ENCODE peak calls at places on chromosomes 7 and 10, in six cellular contexts. One of them, this sample, is unnamed.

GRCh38 chr10:85961479-85962067 is 405.0 kb downstream of the GRID1 start:
- DNase-seq in K562: no peak
- DNase-seq in progenitor cell of endocrine pancreas: no peak
- DNase-seq in fibroblast of mammary gland: no peak
- DNase-seq in AG04449: no peak
- DNase-seq in left ventricle myocardium inferior: no peak
- DNase-seq in this sample: no peak

GRCh38 chr7:40879941-40880558 is 745.2 kb downstream of the SUGCT start:
- DNase-seq in K562: no peak
- DNase-seq in progenitor cell of endocrine pancreas: no peak
- DNase-seq in fibroblast of mammary gland: peak; percentile 40
- DNase-seq in AG04449: no peak
- DNase-seq in left ventricle myocardium inferior: no peak
- DNase-seq in this sample: no peak

GRCh38 chr7:70426249-70426880 is 705.6 kb upstream of the GALNT17 start:
- DNase-seq in K562: no peak
- DNase-seq in progenitor cell of endocrine pancreas: no peak
- DNase-seq in fibroblast of mammary gland: no peak
- DNase-seq in AG04449: no peak
- DNase-seq in left ventricle myocardium inferior: no peak
- DNase-seq in this sample: no peak

GRCh38 chr7:13132314-13132713 is 444.9 kb downstream of the ARL4A start:
- DNase-seq in K562: no peak
- DNase-seq in progenitor cell of endocrine pancreas: no peak
- DNase-seq in fibroblast of mammary gland: no peak
- DNase-seq in AG04449: no peak
- DNase-seq in left ventricle myocardium inferior: no peak
- DNase-seq in this sample: no peak

GRCh38 chr7:29639386-29639785 is 75.8 kb downstream of the PRR15 start:
- DNase-seq in K562: no peak
- DNase-seq in progenitor cell of endocrine pancreas: no peak
- DNase-seq in fibroblast of mammary gland: no peak
- DNase-seq in AG04449: no peak
- DNase-seq in left ventricle myocardium inferior: no peak
- DNase-seq in this sample: no peak

GRCh38 chr7:98281757-98282652 is 519 bp downstream of the BRI3 start:
- DNase-seq in K562: peak; percentile 45
- DNase-seq in progenitor cell of endocrine pancreas: no peak
- DNase-seq in fibroblast of mammary gland: no peak
- DNase-seq in AG04449: no peak
- DNase-seq in left ventricle myocardium inferior: no peak
- DNase-seq in this sample: no peak

GRCh38 chr7:4809091-4809591 is 33.7 kb downstream of the AP5Z1 start:
- DNase-seq in K562: no peak
- DNase-seq in progenitor cell of endocrine pancreas: no peak
- DNase-seq in fibroblast of mammary gland: no peak
- DNase-seq in AG04449: no peak
- DNase-seq in left ventricle myocardium inferior: no peak
- DNase-seq in this sample: no peak

GRCh38 chr10:92591550-92592140 is 1.3 kb upstream of the KIF11 start:
- DNase-seq in K562: peak; percentile 66
- DNase-seq in progenitor cell of endocrine pancreas: peak; percentile 76
- DNase-seq in fibroblast of mammary gland: peak; percentile 93
- DNase-seq in AG04449: no peak
- DNase-seq in left ventricle myocardium inferior: peak; percentile 93
- DNase-seq in this sample: peak; percentile 64

GRCh38 chr7:103073989-103074518 is 542 bp downstream of the FBXL13 start:
- DNase-seq in K562: no peak
- DNase-seq in progenitor cell of endocrine pancreas: no peak
- DNase-seq in fibroblast of mammary gland: no peak
- DNase-seq in AG04449: no peak
- DNase-seq in left ventricle myocardium inferior: no peak
- DNase-seq in this sample: no peak

GRCh38 chr7:103075337-103075918 is 488 bp downstream of the ARMC10 start:
- DNase-seq in K562: peak; percentile 71
- DNase-seq in progenitor cell of endocrine pancreas: peak; percentile 67
- DNase-seq in fibroblast of mammary gland: peak; percentile 52
- DNase-seq in AG04449: no peak
- DNase-seq in left ventricle myocardium inferior: peak; percentile 36
- DNase-seq in this sample: peak; percentile 46

GRCh38 chr7:103077318-103077717 is 2.4 kb downstream of the ARMC10 start:
- DNase-seq in K562: no peak
- DNase-seq in progenitor cell of endocrine pancreas: no peak
- DNase-seq in fibroblast of mammary gland: no peak
- DNase-seq in AG04449: no peak
- DNase-seq in left ventricle myocardium inferior: no peak
- DNase-seq in this sample: no peak

GRCh38 chr7:103076767-103077166 is 1.8 kb downstream of the ARMC10 start:
- DNase-seq in K562: no peak
- DNase-seq in progenitor cell of endocrine pancreas: no peak
- DNase-seq in fibroblast of mammary gland: no peak
- DNase-seq in AG04449: no peak
- DNase-seq in left ventricle myocardium inferior: no peak
- DNase-seq in this sample: no peak

DNA sequence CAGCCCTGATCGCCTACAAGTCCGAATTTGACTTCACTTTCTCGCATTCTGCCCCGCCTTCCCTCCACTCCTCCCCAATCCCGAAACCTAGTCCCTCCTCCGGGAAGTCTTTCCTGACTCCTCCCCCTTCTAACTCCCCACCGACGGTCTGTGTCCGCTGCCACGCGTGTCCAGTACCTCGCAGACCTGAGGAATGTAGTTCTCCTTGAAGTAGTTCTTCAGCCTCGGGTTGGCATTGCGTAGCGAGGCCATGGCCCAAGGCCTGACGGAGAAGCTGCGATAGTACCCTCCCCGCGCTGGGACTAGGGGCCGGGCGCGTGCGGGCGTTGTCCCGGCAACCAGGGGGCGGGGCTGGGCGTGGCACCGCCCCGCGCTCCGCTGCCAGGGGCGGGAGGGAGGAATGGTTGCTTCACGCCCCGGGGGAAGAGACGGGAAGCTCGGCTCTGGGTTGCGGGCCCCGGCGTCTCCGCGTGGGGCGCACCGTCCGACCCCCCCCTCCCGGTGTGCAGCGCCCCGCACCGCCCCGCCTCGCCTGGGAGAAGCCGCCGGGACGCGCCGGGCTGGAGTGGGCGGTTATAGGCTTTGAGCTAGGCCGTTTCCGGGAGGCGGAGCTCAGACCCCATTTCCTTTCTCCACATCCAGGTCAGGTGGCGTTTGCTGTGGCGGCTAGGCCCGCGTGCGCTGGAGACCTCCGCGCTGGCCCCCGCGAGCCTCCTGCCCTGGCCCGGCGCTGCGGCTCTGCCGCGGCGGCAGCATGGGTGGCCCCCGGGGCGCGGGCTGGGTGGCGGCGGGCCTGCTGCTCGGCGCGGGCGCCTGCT is at the start of the genes ARMC10 and FBXL13:
- DNase-seq in K562: peak; percentile 97
- DNase-seq in progenitor cell of endocrine pancreas: peak; percentile 82
- DNase-seq in fibroblast of mammary gland: peak; percentile 85
- DNase-seq in AG04449: peak; percentile 42
- DNase-seq in left ventricle myocardium inferior: peak; percentile 89
- DNase-seq in this sample: peak; percentile 96
- TF ChIP-seq CTCF in K562: peak; percentile 87
- TF ChIP-seq CTCF in progenitor cell of endocrine pancreas: peak; percentile 44
- TF ChIP-seq CTCF in fibroblast of mammary gland: no peak
- TF ChIP-seq CTCF in AG04449: peak; percentile 20
- TF ChIP-seq CTCF in left ventricle myocardium inferior: peak; percentile 56
- TF ChIP-seq CTCF in this sample: peak; percentile 41

GRCh38 chr10:52923520-52923919 is 150.9 kb upstream of the MBL2 start:
- DNase-seq in K562: no peak
- DNase-seq in progenitor cell of endocrine pancreas: no peak
- DNase-seq in fibroblast of mammary gland: no peak
- DNase-seq in AG04449: no peak
- DNase-seq in left ventricle myocardium inferior: no peak
- DNase-seq in this sample: no peak

DNA sequence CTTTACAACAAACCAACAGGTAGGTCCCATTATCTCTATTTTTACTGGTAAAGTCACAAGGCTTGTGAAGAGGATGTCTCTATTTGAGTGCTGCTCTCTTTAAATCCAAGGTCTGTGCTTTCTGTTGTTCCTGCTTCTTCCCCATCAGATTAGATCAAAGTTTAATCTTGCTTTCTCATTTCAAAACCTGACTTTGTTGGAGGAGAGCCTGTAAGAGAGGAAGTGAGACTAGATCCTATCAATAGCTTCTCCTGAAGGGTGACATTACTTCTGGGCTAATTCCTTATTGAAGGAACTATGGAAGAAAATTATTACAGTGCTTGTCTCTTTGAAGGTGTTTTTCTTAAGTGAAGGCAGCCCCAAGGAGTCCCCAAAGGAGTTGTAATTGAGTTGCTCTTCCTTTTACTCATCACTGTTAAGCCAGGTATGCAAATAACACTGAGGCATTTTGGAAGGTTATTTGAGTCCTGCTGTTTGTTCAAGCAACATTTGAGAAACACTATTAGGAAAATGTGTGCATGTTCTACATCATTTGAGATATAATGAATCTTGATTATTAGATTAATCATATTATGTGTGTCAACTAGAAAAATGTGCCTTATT is 146.2 kb upstream of the MBL2 start:
- DNase-seq in K562: no peak
- DNase-seq in progenitor cell of endocrine pancreas: no peak
- DNase-seq in fibroblast of mammary gland: no peak
- DNase-seq in AG04449: no peak
- DNase-seq in left ventricle myocardium inferior: no peak
- DNase-seq in this sample: no peak
- TF ChIP-seq CTCF in K562: no peak
- TF ChIP-seq CTCF in progenitor cell of endocrine pancreas: no peak
- TF ChIP-seq CTCF in fibroblast of mammary gland: no peak
- TF ChIP-seq CTCF in AG04449: no peak
- TF ChIP-seq CTCF in left ventricle myocardium inferior: no peak
- TF ChIP-seq CTCF in this sample: no peak

DNA sequence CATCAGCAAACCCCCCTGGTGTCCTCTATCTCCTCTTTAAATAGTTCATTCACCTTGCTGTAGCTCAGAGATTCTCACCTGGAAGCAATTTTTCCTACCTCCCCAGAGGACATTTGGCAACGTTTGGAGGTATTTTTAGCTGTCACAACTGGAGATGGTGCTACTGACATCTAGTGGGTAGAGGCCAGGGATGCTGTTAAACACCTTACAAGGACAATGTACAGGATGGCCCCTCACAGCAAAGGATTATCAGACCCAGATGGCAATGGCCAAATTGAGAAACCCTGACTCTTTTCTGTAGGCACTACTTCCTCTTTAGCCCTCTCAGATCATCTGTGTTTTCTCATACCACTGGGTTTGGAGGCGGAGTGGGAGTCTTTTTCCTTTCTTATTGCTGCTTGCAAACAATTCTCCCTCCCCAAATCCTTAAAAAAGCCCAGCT is 13.2 kb upstream of the TRA2A start:
- DNase-seq in K562: no peak
- DNase-seq in progenitor cell of endocrine pancreas: no peak
- DNase-seq in fibroblast of mammary gland: peak; percentile 6
- DNase-seq in AG04449: no peak
- DNase-seq in left ventricle myocardium inferior: no peak
- DNase-seq in this sample: no peak
- TF ChIP-seq CTCF in K562: peak; percentile 74
- TF ChIP-seq CTCF in progenitor cell of endocrine pancreas: peak; percentile 28
- TF ChIP-seq CTCF in fibroblast of mammary gland: peak; percentile 19
- TF ChIP-seq CTCF in AG04449: peak; percentile 35
- TF ChIP-seq CTCF in left ventricle myocardium inferior: peak; percentile 48
- TF ChIP-seq CTCF in this sample: no peak

GRCh38 chr10:24622781-24623301 is 100.8 kb downstream of the ARHGAP21 start:
- DNase-seq in K562: no peak
- DNase-seq in progenitor cell of endocrine pancreas: no peak
- DNase-seq in fibroblast of mammary gland: peak; percentile 75
- DNase-seq in AG04449: no peak
- DNase-seq in left ventricle myocardium inferior: no peak
- DNase-seq in this sample: no peak

GRCh38 chr10:24618401-24618800 is 105.3 kb downstream of the ARHGAP21 start:
- DNase-seq in K562: no peak
- DNase-seq in progenitor cell of endocrine pancreas: no peak
- DNase-seq in fibroblast of mammary gland: no peak
- DNase-seq in AG04449: no peak
- DNase-seq in left ventricle myocardium inferior: no peak
- DNase-seq in this sample: no peak

GRCh38 chr10:24616536-24616935 is 107.2 kb downstream of the ARHGAP21 start:
- DNase-seq in K562: no peak
- DNase-seq in progenitor cell of endocrine pancreas: no peak
- DNase-seq in fibroblast of mammary gland: peak; percentile 59
- DNase-seq in AG04449: no peak
- DNase-seq in left ventricle myocardium inferior: no peak
- DNase-seq in this sample: no peak

DNA sequence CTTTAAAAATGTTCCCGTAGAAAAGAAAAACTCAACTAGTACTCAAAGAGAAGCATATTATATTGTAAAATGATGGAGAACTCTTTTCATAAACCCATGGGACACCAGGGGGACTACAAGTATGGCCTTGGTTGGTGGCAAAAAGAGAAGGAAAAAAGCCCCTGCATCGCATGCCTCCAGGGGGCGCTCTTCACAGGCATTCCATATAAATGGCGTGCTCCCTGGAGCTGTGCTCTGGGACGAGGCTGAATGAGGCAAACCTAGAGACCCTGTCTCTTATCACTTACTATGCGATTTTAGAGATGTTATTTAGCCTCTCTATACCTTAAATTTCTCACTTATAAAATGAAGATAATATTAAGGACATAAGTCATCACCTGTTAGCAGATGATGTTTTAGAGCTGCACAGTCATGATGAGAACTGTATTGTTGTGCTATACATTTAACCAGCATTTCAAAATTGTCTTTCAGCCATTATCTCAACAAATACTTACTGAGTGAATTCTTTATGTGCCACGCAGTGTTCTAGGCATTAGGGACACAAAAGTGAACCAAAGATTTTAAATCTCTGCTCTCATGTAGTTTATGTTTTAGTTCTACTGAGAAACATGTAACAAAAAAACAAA is 105.8 kb downstream of the ARHGAP21 start:
- DNase-seq in K562: peak; percentile 65
- DNase-seq in progenitor cell of endocrine pancreas: peak; percentile 12
- DNase-seq in fibroblast of mammary gland: peak; percentile 57
- DNase-seq in AG04449: no peak
- DNase-seq in left ventricle myocardium inferior: peak; percentile 52
- DNase-seq in this sample: peak; percentile 52
- TF ChIP-seq CTCF in K562: peak; percentile 96
- TF ChIP-seq CTCF in progenitor cell of endocrine pancreas: peak; percentile 79
- TF ChIP-seq CTCF in fibroblast of mammary gland: peak; percentile 84
- TF ChIP-seq CTCF in AG04449: peak; percentile 67
- TF ChIP-seq CTCF in left ventricle myocardium inferior: peak; percentile 85
- TF ChIP-seq CTCF in this sample: peak; percentile 84

DNA sequence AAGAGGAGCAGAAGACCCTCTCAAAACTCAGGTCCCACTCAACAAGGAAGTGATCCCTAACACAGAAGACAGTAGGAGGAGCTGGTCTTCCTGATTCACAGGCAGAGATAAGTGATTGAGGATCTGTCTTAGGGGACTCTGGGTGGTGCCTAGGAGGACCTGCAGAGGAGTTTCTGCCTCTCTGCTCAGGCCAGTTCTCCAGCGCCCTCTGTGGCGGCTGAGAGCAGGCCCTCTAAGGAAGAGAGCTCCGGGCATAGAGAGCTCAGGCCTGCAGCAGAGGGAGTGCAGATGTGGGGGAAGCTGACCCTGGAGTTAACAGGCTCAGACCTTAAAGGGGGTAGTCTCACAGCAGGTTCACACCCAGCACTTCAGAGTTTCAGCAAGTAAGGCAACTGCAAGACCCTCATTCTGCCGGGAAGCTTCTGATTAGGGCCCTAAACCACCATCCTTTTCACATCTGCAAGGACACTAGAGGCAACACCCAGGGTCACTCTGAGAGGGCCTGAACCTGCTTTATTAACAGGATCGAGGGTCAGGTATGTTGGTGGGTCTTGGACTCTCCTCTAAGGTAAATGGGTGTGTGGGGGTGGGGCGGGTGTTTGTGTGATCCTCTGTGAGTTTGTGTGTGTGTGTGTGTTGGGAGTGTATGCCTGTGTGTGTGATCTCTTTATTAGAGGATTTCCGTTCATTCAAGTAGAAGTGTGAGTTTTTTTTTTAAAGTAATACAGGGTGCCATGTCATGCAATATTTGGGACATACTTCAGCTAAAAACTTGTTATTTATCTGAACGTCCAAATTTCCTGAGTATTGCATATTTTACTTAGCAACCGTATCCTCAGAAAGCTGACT is 57.6 kb upstream of the TARP start:
- DNase-seq in K562: peak; percentile 24
- DNase-seq in progenitor cell of endocrine pancreas: no peak
- DNase-seq in fibroblast of mammary gland: no peak
- DNase-seq in AG04449: no peak
- DNase-seq in left ventricle myocardium inferior: no peak
- DNase-seq in this sample: no peak
- TF ChIP-seq CTCF in K562: peak; percentile 90
- TF ChIP-seq CTCF in progenitor cell of endocrine pancreas: peak; percentile 23
- TF ChIP-seq CTCF in fibroblast of mammary gland: peak; percentile 5
- TF ChIP-seq CTCF in AG04449: no peak
- TF ChIP-seq CTCF in left ventricle myocardium inferior: no peak
- TF ChIP-seq CTCF in this sample: no peak

This sample was measured in mesothelial cell of epicardium.